ENCODE peak calls at places on chromosomes 1 and 21, in four cellular contexts. A, L, J and N are unnamed samples. For H3K36me3, the result is how much of the 10 kb centered on the place peaks cover.

GRCh38 chr1:3775498-3776230 is 3.1 kb downstream of the SMIM1 start:
- DNase-seq in A (peak), L (peak), J (no peak), N (peak)

GRCh38 chr1:45685308-45686080 is 839 bp downstream of the GPBP1L1 start:
- DNase-seq in A (no peak), L (no peak), J (no peak), N (no peak)

GRCh38 chr1:20172033-20172588 is 13.8 kb upstream of the UBXN10 start:
- DNase-seq in A (no peak), L (no peak), J (no peak), N (no peak)

GRCh38 chr1:184242507-184242943 is 144.3 kb upstream of the C1orf21 start:
- DNase-seq in A (no peak), L (no peak), J (no peak), N (peak)

GRCh38 chr1:54117815-54118563 is 34.8 kb downstream of the CDCP2 start:
- DNase-seq in A (no peak), L (no peak), J (no peak), N (no peak)

GRCh38 chr1:58789322-58789856 is 5.5 kb upstream of the JUN start:
- DNase-seq in A (no peak), L (no peak), J (no peak), N (no peak)

GRCh38 chr1:236575523-236575922 is 28.8 kb downstream of the HEATR1 start:
- DNase-seq in A (no peak), L (no peak), J (no peak), N (no peak)

GRCh38 chr1:39458991-39459390 is 32.4 kb upstream of the BMP8A start:
- DNase-seq in A (no peak), L (no peak), J (no peak), N (no peak)

GRCh38 chr1:61080408-61081134 is 1.8 kb upstream of the NFIA start:
- DNase-seq in A (no peak), L (no peak), J (no peak), N (no peak)

GRCh38 chr1:9996624-9997582 is at the start of gene RBP7:
- DNase-seq in A (no peak), L (peak), J (no peak), N (peak)

GRCh38 chr1:63322248-63322943 is at the start of gene FOXD3:
- DNase-seq in A (no peak), L (peak), J (no peak), N (peak)

GRCh38 chr1:87644500-87645245 is 316.0 kb downstream of the LMO4 start:
- DNase-seq in A (no peak), L (no peak), J (no peak), N (no peak)

GRCh38 chr1:167722152-167722869 is 529 bp downstream of the MPZL1 start:
- DNase-seq in A (no peak), L (no peak), J (no peak), N (peak)

GRCh38 chr1:211705439-211706205 is 30.2 kb upstream of the NEK2 start:
- DNase-seq in A (no peak), L (no peak), J (no peak), N (no peak)

GRCh38 chr1:160542303-160542945 is 19.4 kb upstream of the SLAMF6 start:
- DNase-seq in A (no peak), L (no peak), J (no peak), N (no peak)

GRCh38 chr21:45612096-45613019 is 31.2 kb upstream of the PCBP3 start:
- DNase-seq in A (no peak), L (no peak), J (no peak), N (no peak)

GRCh38 chr1:206575165-206575893 is 36.9 kb downstream of the EIF2D start:
- DNase-seq in A (no peak), L (peak), J (no peak), N (peak)

GRCh38 chr1:67724928-67725560 is 40.0 kb downstream of the GADD45A start:
- DNase-seq in A (no peak), L (peak), J (no peak), N (peak)

GRCh38 chr1:202568466-202569196 is 141.6 kb downstream of the SYT2 start:
- DNase-seq in A (no peak), L (no peak), J (no peak), N (no peak)

GRCh38 chr1:1989102-1989542 is 14.5 kb downstream of the CFAP74 start:
- DNase-seq in A (no peak), L (peak), J (no peak), N (peak)

GRCh38 chr1:76746195-76746594 is 121.1 kb upstream of the ST6GALNAC5 start:
- DNase-seq in A (no peak), L (no peak), J (no peak), N (no peak)

GRCh38 chr1:13730751-13731482 is 30.9 kb downstream of the PRDM2 start:
- DNase-seq in A (peak), L (no peak), J (peak), N (no peak)

GRCh38 chr1:9676815-9677393 is 25.4 kb downstream of the PIK3CD start:
- DNase-seq in A (no peak), L (no peak), J (no peak), N (no peak)

GRCh38 chr1:238951809-238952208 is 434.6 kb upstream of the CHRM3 start:
- DNase-seq in A (no peak), L (no peak), J (no peak), N (peak)

DNA sequence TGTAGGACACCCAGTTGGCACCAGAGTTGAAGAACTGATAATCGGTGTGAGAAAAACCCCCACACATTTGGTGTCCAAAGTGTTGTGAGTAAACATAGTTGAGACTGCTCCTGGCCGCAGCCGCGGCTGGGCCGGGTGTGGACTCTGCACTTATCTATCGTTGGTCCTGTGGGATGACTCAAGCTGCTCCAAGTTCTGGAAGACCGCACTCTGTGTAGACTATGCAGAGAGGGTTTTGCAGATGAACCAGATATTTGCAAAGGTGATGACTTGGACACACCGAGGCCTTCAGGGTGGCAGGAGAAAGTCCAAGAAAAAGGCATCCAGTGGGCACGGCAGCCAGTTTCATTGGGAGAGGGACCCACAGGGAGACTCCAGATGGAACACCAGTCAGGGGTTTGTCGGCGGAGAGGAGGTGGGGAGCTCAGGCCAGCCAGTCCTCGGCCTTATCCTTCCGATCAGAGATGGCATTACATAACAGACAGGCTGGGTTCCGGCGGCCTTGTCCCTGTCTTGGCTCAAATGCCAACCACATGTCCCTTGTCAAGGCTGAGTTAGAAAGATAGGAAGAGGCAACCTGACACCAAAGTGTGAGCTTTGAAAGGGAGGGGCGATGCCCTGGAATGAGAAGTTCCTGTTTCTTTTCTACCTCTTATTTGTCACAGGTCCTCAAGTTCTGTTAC is 21.1 kb downstream of the C2CD2 start:
- DNase-seq in A (no peak), L (peak), J (no peak), N (peak)
- H3K4me3 ChIP-seq in A (no peak), L (peak), J (no peak), N (no peak)

DNA sequence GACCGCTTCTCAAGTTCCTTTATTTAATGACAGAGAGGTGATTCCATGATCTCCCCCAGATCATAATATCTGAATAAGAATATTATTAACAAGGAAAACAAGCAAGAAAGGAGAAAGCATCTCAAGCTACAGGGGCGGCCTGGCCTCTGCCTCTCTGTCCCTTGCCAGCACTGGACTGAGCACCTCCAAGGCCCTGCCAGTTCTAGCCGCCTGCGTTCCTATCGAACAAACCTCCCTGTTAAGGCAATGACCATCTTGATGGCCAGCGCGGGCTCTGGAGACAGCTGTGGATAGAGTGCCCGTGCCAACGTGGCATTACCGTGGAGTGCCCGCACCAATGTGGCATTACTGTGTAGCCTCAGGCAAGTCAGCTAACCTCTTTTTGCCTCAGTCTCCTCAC is 84.8 kb downstream of the NPHP4 start:
- DNase-seq in A (no peak), L (no peak), J (no peak), N (peak)
- H3K36me3 ChIP-seq in A (under half), L (under half), J (half or more), N (under half)

GRCh38 chr1:43552059-43552742 is 21.5 kb downstream of the PTPRF start:
- DNase-seq in A (no peak), L (no peak), J (no peak), N (no peak)

GRCh38 chr1:43550598-43551246 is 20.0 kb downstream of the PTPRF start:
- DNase-seq in A (no peak), L (no peak), J (no peak), N (no peak)

GRCh38 chr1:43551396-43551888 is 20.8 kb downstream of the PTPRF start:
- DNase-seq in A (no peak), L (no peak), J (no peak), N (no peak)

GRCh38 chr1:43548285-43549271 is 17.9 kb downstream of the PTPRF start:
- DNase-seq in A (no peak), L (no peak), J (no peak), N (no peak)

GRCh38 chr1:43549921-43550597 is 19.4 kb downstream of the PTPRF start:
- DNase-seq in A (no peak), L (peak), J (no peak), N (no peak)
- H3K4me3 ChIP-seq in A (no peak), L (peak), J (peak), N (no peak)

GRCh38 chr21:35396655-35397054 is 347.6 kb upstream of the RUNX1 start:
- DNase-seq in A (no peak), L (no peak), J (no peak), N (no peak)

GRCh38 chr21:35394049-35394448 is 344.9 kb upstream of the RUNX1 start:
- DNase-seq in A (no peak), L (no peak), J (no peak), N (no peak)

GRCh38 chr21:35394634-35395369 is 345.7 kb upstream of the RUNX1 start:
- DNase-seq in A (no peak), L (no peak), J (no peak), N (no peak)

GRCh38 chr21:35398366-35398982 is 349.4 kb upstream of the RUNX1 start:
- DNase-seq in A (no peak), L (no peak), J (no peak), N (no peak)

DNA sequence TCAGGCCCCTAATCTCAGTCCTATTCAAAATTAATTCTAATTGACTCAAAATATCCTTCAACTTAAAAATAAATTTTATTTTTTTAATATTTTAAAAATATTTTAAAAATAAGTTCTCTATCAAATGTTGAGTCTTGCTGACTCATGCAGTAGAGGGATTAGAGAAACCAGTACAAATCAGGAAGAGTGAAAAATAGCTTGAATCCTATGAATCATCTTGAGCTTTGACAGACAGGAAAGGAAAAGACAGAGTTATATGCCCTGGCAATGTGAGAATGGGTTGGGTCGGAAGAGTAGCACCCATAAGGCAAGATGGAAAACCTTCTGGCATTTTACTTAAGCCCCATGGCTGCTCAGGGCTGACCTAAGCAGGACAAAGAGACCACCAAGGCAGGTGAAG is 346.6 kb upstream of the RUNX1 start:
- DNase-seq in A (no peak), L (no peak), J (no peak), N (no peak)
- H3K36me3 ChIP-seq in A (under half), L (under half), J (under half), N (under half)

DNA sequence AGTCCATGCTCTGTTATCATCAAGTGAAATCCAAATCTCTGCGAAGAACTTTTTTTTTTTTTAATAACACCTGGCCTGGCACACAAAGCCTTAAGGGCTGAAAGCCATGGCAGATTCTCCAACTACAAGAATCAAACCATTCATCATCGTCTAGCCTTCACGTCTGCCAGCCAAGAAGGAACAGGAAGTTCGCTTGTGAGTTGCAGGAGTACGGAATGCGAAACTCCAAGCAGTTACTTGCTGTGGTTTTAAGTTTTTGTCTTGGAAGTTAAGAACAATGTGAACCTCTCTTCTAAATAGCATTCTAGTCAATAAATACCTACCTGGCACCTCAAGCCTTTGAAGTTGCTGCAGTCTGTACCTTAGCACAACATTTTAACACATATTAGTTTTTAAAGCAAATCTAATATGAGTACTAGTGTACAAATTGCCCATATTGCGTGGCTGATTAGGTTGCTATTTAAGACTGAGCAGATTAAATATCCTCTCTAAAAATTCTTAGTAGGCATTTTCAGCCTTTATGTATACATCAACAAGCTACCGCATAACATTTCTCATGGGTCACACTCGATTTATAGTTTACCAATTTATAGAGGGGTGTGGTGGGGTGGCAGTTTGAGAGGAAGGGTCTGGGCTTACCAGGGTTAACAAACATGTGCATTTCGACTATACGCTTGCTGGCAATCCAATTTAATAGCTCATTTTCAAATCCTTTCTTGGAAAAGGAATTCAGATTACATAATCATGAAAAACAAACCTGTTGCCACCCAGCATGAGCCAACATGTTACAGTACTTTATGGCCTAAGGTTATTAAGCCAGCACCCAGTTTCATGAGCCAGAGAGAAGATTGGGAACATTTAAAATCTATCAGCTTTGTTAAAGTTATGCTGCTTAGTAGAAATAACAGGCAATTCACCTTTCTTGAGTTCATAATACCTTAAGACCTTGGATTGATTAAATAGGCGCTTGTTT is 22.3 kb upstream of the PTPN14 start:
- DNase-seq in A (no peak), L (no peak), J (no peak), N (no peak)
- H3K4me3 ChIP-seq in A (no peak), L (no peak), J (no peak), N (no peak)

GRCh38 chr1:179867493-179868330 is 9.9 kb downstream of the TOR1AIP2 start:
- DNase-seq in A (peak), L (peak), J (no peak), N (peak)
- H3K36me3 ChIP-seq in A (under half), L (under half), J (half or more), N (under half)

DNA sequence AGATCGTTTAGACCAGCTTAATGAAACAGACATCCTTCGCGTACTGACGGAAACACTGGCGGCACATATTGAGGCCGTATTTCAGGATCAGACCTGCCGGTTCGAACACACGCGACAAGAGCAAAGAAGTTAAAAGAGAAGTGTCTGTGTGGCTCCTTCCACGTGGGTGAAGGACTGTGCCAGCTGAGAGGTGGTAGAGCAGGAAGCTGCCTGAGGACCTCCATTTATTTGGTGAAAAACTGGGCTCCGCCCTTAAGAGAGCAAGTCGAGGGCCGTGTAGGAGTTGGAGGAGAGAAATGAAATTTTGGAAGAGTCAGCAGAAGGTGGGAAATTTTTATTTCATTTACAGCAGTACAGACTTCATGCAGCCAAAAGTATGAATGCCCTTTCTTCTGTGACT is 38.8 kb upstream of the ADORA3 start:
- DNase-seq in A (no peak), L (no peak), J (no peak), N (no peak)
- H3K4me3 ChIP-seq in A (no peak), L (no peak), J (no peak), N (no peak)

GRCh38 chr1:38025233-38025632 is 12.7 kb downstream of the UTP11 start:
- DNase-seq in A (no peak), L (no peak), J (no peak), N (no peak)
- H3K36me3 ChIP-seq in A (under half), L (half or more), J (half or more), N (under half)

GRCh38 chr1:193697105-193697762 is 510.8 kb upstream of the B3GALT2 start:
- DNase-seq in A (no peak), L (no peak), J (no peak), N (no peak)
- H3K4me3 ChIP-seq in A (no peak), L (no peak), J (no peak), N (no peak)

DNA sequence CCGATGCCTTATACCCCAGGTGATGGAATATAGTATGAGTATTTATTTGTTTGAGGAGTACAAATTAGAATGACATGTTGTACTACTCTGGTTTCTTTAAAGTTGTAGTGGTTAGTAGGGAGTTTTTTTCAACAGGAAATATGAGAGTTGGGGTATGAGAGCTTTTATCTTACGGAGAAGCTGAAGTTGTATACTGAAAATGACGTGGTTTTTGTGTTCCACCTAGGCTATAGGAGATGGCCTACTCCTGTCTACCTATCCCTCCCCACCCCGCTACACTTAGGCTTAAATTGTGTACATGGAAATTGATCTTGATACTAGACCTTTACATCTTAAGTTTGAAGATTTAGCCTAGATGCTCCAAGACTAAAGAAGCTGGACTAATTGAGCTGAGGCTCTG is 6.8 kb upstream of the HAX1 start:
- DNase-seq in A (no peak), L (no peak), J (no peak), N (no peak)
- H3K36me3 ChIP-seq in A (under half), L (half or more), J (half or more), N (under half)